ENCODE peak calls at places on chromosomes 3 and 15, in six cellular contexts. V is tibial nerve, J is astrocyte of the cerebellum, R is uterus, N is neural crest cell, D is AG04450. T is an unnamed sample.
A peak's percentile ranks its signal among the peaks of the same experiment; 100 is the strongest.

GRCh38 chr3:193554790-193555189 is at the start of gene ATP13A4:
- DNase-seq in V (no peak), J (no peak), R (no peak), N (no peak), D (no peak), T (no peak)

GRCh38 chr3:10442151-10442795 is 63.1 kb downstream of the ATP2B2 start:
- DNase-seq in V (no peak), J (peak; percentile 38), R (no peak), N (no peak), D (no peak), T (no peak)

GRCh38 chr3:44712455-44713075 is at the start of gene ZNF502:
- DNase-seq in V (peak; percentile 63), J (peak; percentile 74), R (peak; percentile 87), N (no peak), D (peak; percentile 62), T (peak; percentile 86)

GRCh38 chr3:157127831-157128767 is 31.8 kb downstream of the CCNL1 start:
- DNase-seq in V (no peak), J (no peak), R (peak; percentile 78), N (no peak), D (peak; percentile 27), T (no peak)

GRCh38 chr3:15636028-15636709 is 34.6 kb downstream of the BTD start:
- DNase-seq in V (no peak), J (peak; percentile 75), R (peak; percentile 33), N (no peak), D (peak; percentile 74), T (no peak)

GRCh38 chr3:53803124-53803815 is 42.9 kb downstream of the CHDH start:
- DNase-seq in V (no peak), J (no peak), R (no peak), N (no peak), D (no peak), T (no peak)

GRCh38 chr15:33678606-33679005 is 289.7 kb upstream of the CHRM5 start:
- DNase-seq in V (no peak), J (no peak), R (no peak), N (no peak), D (no peak), T (no peak)

GRCh38 chr3:124207873-124208473 is 216.0 kb upstream of the ROPN1 start:
- DNase-seq in V (no peak), J (no peak), R (no peak), N (no peak), D (no peak), T (no peak)

GRCh38 chr3:174170248-174170647 is 688.9 kb upstream of the NAALADL2 start:
- DNase-seq in V (no peak), J (no peak), R (no peak), N (no peak), D (no peak), T (peak; percentile 54)

GRCh38 chr3:172317984-172318383 is 130.3 kb downstream of the GHSR start:
- DNase-seq in V (no peak), J (peak; percentile 91), R (peak; percentile 69), N (no peak), D (peak; percentile 84), T (peak; percentile 35)

GRCh38 chr3:14451844-14452533 is 49.6 kb downstream of the SLC6A6 start:
- DNase-seq in V (peak; percentile 70), J (peak; percentile 53), R (peak; percentile 76), N (no peak), D (peak; percentile 92), T (no peak)

GRCh38 chr15:64521726-64522164 is 61.4 kb downstream of the ZNF609 start:
- DNase-seq in V (no peak), J (no peak), R (no peak), N (peak; percentile 24), D (no peak), T (peak; percentile 78)

GRCh38 chr3:140198242-140198641 is 263.3 kb downstream of the CLSTN2 start:
- DNase-seq in V (no peak), J (no peak), R (no peak), N (no peak), D (no peak), T (no peak)

GRCh38 chr15:66472176-66472999 is 25.2 kb downstream of the SNAPC5 start:
- DNase-seq in V (no peak), J (no peak), R (no peak), N (no peak), D (no peak), T (no peak)

GRCh38 chr15:88657326-88658069 is 18.7 kb downstream of the ISG20 start:
- DNase-seq in V (no peak), J (no peak), R (peak; percentile 37), N (peak; percentile 45), D (no peak), T (peak; percentile 82)

GRCh38 chr3:16183601-16184270 is 9.3 kb downstream of the GALNT15 start:
- DNase-seq in V (no peak), J (peak; percentile 79), R (peak; percentile 39), N (no peak), D (peak; percentile 87), T (peak; percentile 49)

GRCh38 chr3:37559461-37559860 is 302.2 kb upstream of the CTDSPL start:
- DNase-seq in V (no peak), J (peak; percentile 16), R (no peak), N (no peak), D (no peak), T (peak; percentile 51)

GRCh38 chr3:120181632-120182031 is 87.4 kb upstream of the GSK3B start:
- DNase-seq in V (no peak), J (no peak), R (no peak), N (no peak), D (no peak), T (no peak)

GRCh38 chr3:57545636-57546268 is 1.6 kb upstream of the DNAH12 start:
- DNase-seq in V (no peak), J (no peak), R (no peak), N (no peak), D (no peak), T (no peak)

GRCh38 chr3:49238274-49239127 is 38.5 kb downstream of the C3orf62 start:
- DNase-seq in V (no peak), J (no peak), R (peak; percentile 67), N (no peak), D (no peak), T (no peak)

GRCh38 chr3:147423601-147424324 is 14.6 kb downstream of the ZIC1 start:
- DNase-seq in V (no peak), J (no peak), R (no peak), N (no peak), D (no peak), T (no peak)

GRCh38 chr3:157961665-157962064 is 144.6 kb downstream of the SHOX2 start:
- DNase-seq in V (no peak), J (no peak), R (no peak), N (no peak), D (no peak), T (no peak)

GRCh38 chr15:100694381-100695012 is 92.1 kb downstream of the ASB7 start:
- DNase-seq in V (no peak), J (no peak), R (peak; percentile 41), N (no peak), D (no peak), T (peak; percentile 3)

GRCh38 chr3:114449271-114450007 is 155.6 kb downstream of the TIGIT start:
- DNase-seq in V (no peak), J (no peak), R (no peak), N (no peak), D (no peak), T (no peak)

GRCh38 chr15:56243117-56243773 is 434 bp downstream of the RFX7 start:
- DNase-seq in V (no peak), J (no peak), R (peak; percentile 37), N (peak; percentile 40), D (no peak), T (peak; percentile 76)

GRCh38 chr15:74317820-74318375 is 49.5 kb downstream of the CYP11A1 start:
- DNase-seq in V (peak; percentile 82), J (peak; percentile 80), R (peak; percentile 87), N (no peak), D (peak; percentile 48), T (peak; percentile 56)

T was measured in D341Med.